ENCODE peak calls at places on chromosomes 12 and 14, in ten cellular contexts. K is endothelial cell, Q is spleen, M is HFF-Myc, T is heart left ventricle, I is adrenal gland, X is GM10248, S is esophagus muscularis mucosa, Y is osteocyte, U is AG04449. L is an unnamed sample.

GRCh38 chr14:60565211-60565610 is 56.3 kb downstream of the SIX6 start:
- DNase-seq in K (no peak), Q (no peak), M (no peak), T (no peak), I (no peak), X (no peak), S (no peak), Y (no peak), U (no peak), L (peak; percentile 56)

GRCh38 chr14:89372156-89372555 is 44.9 kb downstream of the FOXN3 start:
- DNase-seq in K (no peak), Q (no peak), M (no peak), T (no peak), I (no peak), X (no peak), S (no peak), Y (no peak), U (no peak), L (no peak)

GRCh38 chr12:102728506-102729242 is 188.4 kb downstream of the PAH start:
- DNase-seq in K (no peak), Q (no peak), M (no peak), T (no peak), I (no peak), X (peak; percentile 21), S (no peak), Y (no peak), U (no peak), L (no peak)

GRCh38 chr14:91337699-91338335 is 79.8 kb downstream of the CCDC88C start:
- DNase-seq in K (no peak), Q (peak; percentile 66), M (no peak), T (no peak), I (no peak), X (no peak), S (no peak), Y (no peak), U (no peak), L (no peak)

GRCh38 chr12:55973598-55974307 is at the start of gene RAB5B:
- DNase-seq in K (peak; percentile 91), Q (peak; percentile 99), M (peak; percentile 100), T (peak; percentile 98), I (peak; percentile 100), X (peak; percentile 94), S (peak; percentile 100), Y (peak; percentile 99), U (peak; percentile 100), L (peak; percentile 100)

GRCh38 chr12:88299567-88300101 is 157.5 kb downstream of the TMTC3 start:
- DNase-seq in K (no peak), Q (no peak), M (peak; percentile 78), T (no peak), I (peak; percentile 6), X (peak; percentile 37), S (no peak), Y (no peak), U (peak; percentile 99), L (peak; percentile 33)

GRCh38 chr12:104756901-104757300 is 201.2 kb downstream of the SLC41A2 start:
- DNase-seq in K (no peak), Q (peak; percentile 57), M (no peak), T (no peak), I (no peak), X (no peak), S (no peak), Y (no peak), U (no peak), L (no peak)

GRCh38 chr12:17038923-17039322 is 433.0 kb upstream of the LMO3 start:
- DNase-seq in K (no peak), Q (no peak), M (no peak), T (no peak), I (no peak), X (no peak), S (no peak), Y (no peak), U (no peak), L (no peak)

GRCh38 chr12:71746983-71747611 is 7.6 kb upstream of the RAB21 start:
- DNase-seq in K (peak; percentile 49), Q (no peak), M (no peak), T (no peak), I (peak; percentile 40), X (peak; percentile 49), S (no peak), Y (no peak), U (peak; percentile 14), L (peak; percentile 79)

GRCh38 chr12:19369691-19370148 is 69.6 kb upstream of the AEBP2 start:
- DNase-seq in K (no peak), Q (no peak), M (peak; percentile 33), T (no peak), I (no peak), X (no peak), S (no peak), Y (no peak), U (no peak), L (no peak)

GRCh38 chr14:71538288-71538687 is 393.9 kb upstream of the RGS6 start:
- DNase-seq in K (no peak), Q (no peak), M (no peak), T (no peak), I (no peak), X (no peak), S (no peak), Y (no peak), U (no peak), L (no peak)

GRCh38 chr12:64663019-64663418 is 52.7 kb downstream of the RASSF3 start:
- DNase-seq in K (no peak), Q (no peak), M (no peak), T (no peak), I (no peak), X (no peak), S (no peak), Y (no peak), U (no peak), L (peak; percentile 58)

GRCh38 chr14:81062816-81063215 is 107.4 kb downstream of the TSHR start:
- DNase-seq in K (peak; percentile 23), Q (no peak), M (no peak), T (no peak), I (no peak), X (no peak), S (no peak), Y (no peak), U (no peak), L (peak; percentile 45)
- TF ChIP-seq CTCF in K (no peak), Q (no peak), M (peak; percentile 27), T (peak; percentile 29), I (no peak), X (no peak), S (no peak), Y (peak; percentile 38), U (no peak), L (peak; percentile 48)

GRCh38 chr12:89704457-89704856 is 4.2 kb downstream of the ATP2B1 start:
- DNase-seq in K (no peak), Q (no peak), M (no peak), T (no peak), I (no peak), X (no peak), S (no peak), Y (no peak), U (no peak), L (no peak)
- TF ChIP-seq CTCF in K (no peak), Q (no peak), M (no peak), T (no peak), I (no peak), X (no peak), S (no peak), Y (no peak), U (no peak), L (no peak)

GRCh38 chr12:113609692-113610469 is 138.2 kb upstream of the LHX5 start:
- DNase-seq in K (no peak), Q (no peak), M (no peak), T (no peak), I (no peak), X (no peak), S (no peak), Y (no peak), U (no peak), L (no peak)
- TF ChIP-seq CTCF in K (no peak), Q (no peak), M (no peak), T (no peak), I (no peak), X (no peak), S (no peak), Y (no peak), U (no peak), L (no peak)

DNA sequence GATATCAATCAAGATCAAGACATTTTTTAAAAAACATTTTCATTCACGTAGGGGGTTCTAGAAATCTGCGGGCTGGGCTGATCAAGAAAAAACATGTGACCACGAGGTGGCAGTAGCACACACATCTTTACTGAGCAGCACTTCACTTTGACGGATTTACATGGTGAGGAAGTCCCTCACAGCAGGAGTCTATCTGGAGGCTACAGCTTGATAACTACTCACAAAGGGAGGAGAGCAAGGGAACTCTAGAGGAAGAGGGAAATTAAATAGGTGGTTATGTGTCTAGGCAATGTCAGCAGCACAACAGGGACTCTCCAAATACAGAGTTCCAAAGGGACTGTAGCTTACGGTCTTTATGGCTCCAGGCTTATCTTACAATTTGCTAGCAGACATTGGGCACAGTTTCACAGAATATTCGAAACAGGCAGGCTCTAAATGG is 248.1 kb downstream of the DPY19L2 start:
- DNase-seq in K (peak; percentile 72), Q (no peak), M (peak; percentile 56), T (no peak), I (peak; percentile 55), X (peak; percentile 38), S (no peak), Y (no peak), U (peak; percentile 5), L (peak; percentile 99)
- TF ChIP-seq CTCF in K (peak; percentile 83), Q (no peak), M (peak; percentile 61), T (peak; percentile 50), I (peak; percentile 62), X (peak; percentile 54), S (no peak), Y (peak; percentile 73), U (peak; percentile 74), L (peak; percentile 90)

L was measured in A673.